ENCODE peak calls at places on chromosomes 13 and 19, in ten cellular contexts. O, R, E, T, L, H, F, G, B and U are unnamed samples.

GRCh38 chr13:92137519-92137918 is 739.1 kb downstream of the GPC5 start:
- DNase-seq in O (no peak), R (no peak), E (peak), T (no peak), L (no peak), H (no peak), F (no peak), G (peak), B (no peak), U (no peak)

GRCh38 chr19:47280183-47280797 is 5.6 kb downstream of the INAFM1 start:
- DNase-seq in O (no peak), R (no peak), E (peak), T (peak), L (no peak), H (no peak), F (no peak), G (no peak), B (no peak), U (peak)

GRCh38 chr13:40102854-40103253 is 447.4 kb downstream of the COG6 start:
- DNase-seq in O (peak), R (no peak), E (no peak), T (no peak), L (no peak), H (no peak), F (peak), G (peak), B (no peak), U (peak)

GRCh38 chr13:99064624-99065249 is 86.9 kb upstream of the DOCK9 start:
- DNase-seq in O (no peak), R (no peak), E (no peak), T (no peak), L (no peak), H (no peak), F (no peak), G (no peak), B (no peak), U (no peak)

GRCh38 chr13:44903596-44903995 is 85.7 kb downstream of the NUFIP1 start:
- DNase-seq in O (no peak), R (peak), E (peak), T (no peak), L (no peak), H (peak), F (peak), G (peak), B (no peak), U (peak)

GRCh38 chr19:10694706-10695105 is 6.5 kb upstream of the QTRT1 start:
- DNase-seq in O (no peak), R (no peak), E (no peak), T (no peak), L (no peak), H (no peak), F (no peak), G (no peak), B (no peak), U (no peak)

GRCh38 chr19:28537896-28538295 is 675.1 kb downstream of the UQCRFS1 start:
- DNase-seq in O (no peak), R (no peak), E (no peak), T (no peak), L (no peak), H (no peak), F (no peak), G (no peak), B (no peak), U (no peak)

GRCh38 chr13:43261018-43261417 is 237.6 kb downstream of the DNAJC15 start:
- DNase-seq in O (no peak), R (no peak), E (no peak), T (no peak), L (no peak), H (no peak), F (no peak), G (peak), B (no peak), U (peak)

GRCh38 chr19:13463296-13463695 is 43.0 kb downstream of the CACNA1A start:
- DNase-seq in O (no peak), R (no peak), E (peak), T (peak), L (no peak), H (no peak), F (no peak), G (no peak), B (no peak), U (peak)